ENCODE peak calls at places on chromosome 13, in seven cellular contexts. A is cardiac muscle cell; I is OCI-LY7; U is mesendoderm; C is brain microvascular endothelial cell; L is K562; X is naive thymus-derived CD4-positive, alpha-beta T cell. D is an unnamed sample.

GRCh38 chr13:46552302-46552680 is 679 bp upstream of the LRCH1 start:
- DNase-seq in A (no peak), I (no peak), U (no peak), C (no peak), L (no peak), X (no peak), D (no peak)

GRCh38 chr13:79673310-79673992 is 192.5 kb downstream of the NDFIP2 start:
- DNase-seq in A (peak; percentile 68), I (no peak), U (no peak), C (no peak), L (no peak), X (no peak), D (no peak)

GRCh38 chr13:23701646-23702045 is 131.4 kb downstream of the TNFRSF19 start:
- DNase-seq in A (no peak), I (no peak), U (no peak), C (peak; percentile 95), L (no peak), X (no peak), D (no peak)

GRCh38 chr13:103100795-103101194 is 34.6 kb upstream of the SLC10A2 start:
- DNase-seq in A (no peak), I (no peak), U (peak; percentile 24), C (no peak), L (no peak), X (no peak), D (no peak)

GRCh38 chr13:40318366-40318765 is 348.1 kb downstream of the FOXO1 start:
- DNase-seq in A (peak; percentile 55), I (peak; percentile 22), U (no peak), C (no peak), L (no peak), X (no peak), D (no peak)

GRCh38 chr13:38542601-38543000 is 144.3 kb upstream of the FREM2 start:
- DNase-seq in A (no peak), I (no peak), U (no peak), C (no peak), L (no peak), X (no peak), D (no peak)

GRCh38 chr13:95292622-95293021 is 8.6 kb downstream of the ABCC4 start:
- DNase-seq in A (no peak), I (no peak), U (no peak), C (no peak), L (no peak), X (no peak), D (no peak)

GRCh38 chr13:112175162-112176075 is 108.5 kb downstream of the SOX1 start:
- DNase-seq in A (no peak), I (peak; percentile 4), U (no peak), C (no peak), L (no peak), X (no peak), D (no peak)

GRCh38 chr13:100602472-100603142 is 14.0 kb upstream of the GGACT start:
- DNase-seq in A (no peak), I (no peak), U (no peak), C (no peak), L (no peak), X (no peak), D (no peak)

GRCh38 chr13:102484329-102484728 is 82.5 kb upstream of the FGF14 start:
- DNase-seq in A (peak; percentile 19), I (no peak), U (peak; percentile 53), C (peak; percentile 1), L (no peak), X (no peak), D (no peak)

GRCh38 chr13:23428183-23428528 is 5.3 kb downstream of the SACS start:
- DNase-seq in A (no peak), I (no peak), U (no peak), C (peak; percentile 76), L (no peak), X (no peak), D (no peak)

GRCh38 chr13:49132479-49133002 is 87.6 kb upstream of the MLNR start:
- DNase-seq in A (no peak), I (no peak), U (no peak), C (no peak), L (no peak), X (no peak), D (no peak)
- H3K27ac ChIP-seq in A (no peak overlapping the region), I (no peak overlapping the region), U (no peak overlapping the region), C (no peak overlapping the region), L (no peak overlapping the region), X (no peak overlapping the region), D (no peak overlapping the region)

GRCh38 chr13:35903075-35903474 is 228.1 kb downstream of the DCLK1 start:
- DNase-seq in A (no peak), I (no peak), U (no peak), C (no peak), L (no peak), X (no peak), D (no peak)
- H3K27ac ChIP-seq in A (no peak overlapping the region), I (no peak overlapping the region), U (no peak overlapping the region), C (no peak overlapping the region), L (no peak overlapping the region), X (no peak overlapping the region), D (no peak overlapping the region)

GRCh38 chr13:114131581-114132418 is 623 bp downstream of the RASA3 start:
- DNase-seq in A (peak; percentile 49), I (no peak), U (peak; percentile 35), C (no peak), L (peak; percentile 64), X (peak; percentile 62), D (no peak)
- H3K27ac ChIP-seq in A (peak overlapping the region; percentile 63), I (no peak overlapping the region), U (peak overlapping the region; percentile 9), C (peak overlapping the region; percentile 96), L (peak overlapping the region; percentile 80), X (peak overlapping the region; percentile 85), D (peak overlapping the region; percentile 88)

GRCh38 chr13:26485288-26485687 is 72.2 kb upstream of the WASF3 start:
- DNase-seq in A (no peak), I (no peak), U (no peak), C (no peak), L (no peak), X (no peak), D (no peak)

GRCh38 chr13:26486550-26486949 is 70.9 kb upstream of the WASF3 start:
- DNase-seq in A (no peak), I (no peak), U (no peak), C (no peak), L (no peak), X (no peak), D (no peak)

GRCh38 chr13:26484196-26484595 is 73.3 kb upstream of the WASF3 start:
- DNase-seq in A (no peak), I (no peak), U (no peak), C (no peak), L (no peak), X (no peak), D (no peak)

GRCh38 chr13:26487781-26488180 is 69.7 kb upstream of the WASF3 start:
- DNase-seq in A (no peak), I (no peak), U (no peak), C (no peak), L (no peak), X (no peak), D (no peak)

GRCh38 chr13:26485786-26486185 is 71.7 kb upstream of the WASF3 start:
- DNase-seq in A (no peak), I (no peak), U (peak; percentile 37), C (no peak), L (no peak), X (no peak), D (no peak)
- H3K27ac ChIP-seq in A (no peak overlapping the region), I (no peak overlapping the region), U (no peak overlapping the region), C (no peak overlapping the region), L (no peak overlapping the region), X (no peak overlapping the region), D (no peak overlapping the region)

GRCh38 chr13:108777421-108778420 is 148.3 kb downstream of the MYO16 start:
- DNase-seq in A (no peak), I (no peak), U (peak; percentile 99), C (peak; percentile 86), L (no peak), X (no peak), D (no peak)
- H3K27ac ChIP-seq in A (no peak overlapping the region), I (no peak overlapping the region), U (peak overlapping the region; percentile 78), C (peak overlapping the region; percentile 65), L (no peak overlapping the region), X (no peak overlapping the region), D (no peak overlapping the region)

GRCh38 chr13:28718186-28718537 is 608 bp downstream of the SLC46A3 start:
- DNase-seq in A (no peak), I (peak; percentile 20), U (no peak), C (no peak), L (no peak), X (no peak), D (no peak)

GRCh38 chr13:28718538-28719226 is at the start of gene SLC46A3:
- DNase-seq in A (peak; percentile 97), I (peak; percentile 91), U (peak; percentile 98), C (peak; percentile 100), L (peak; percentile 91), X (peak; percentile 96), D (peak; percentile 94)

GRCh38 chr13:28719656-28720055 is 886 bp upstream of the SLC46A3 start:
- DNase-seq in A (no peak), I (no peak), U (no peak), C (peak; percentile 89), L (no peak), X (peak; percentile 3), D (no peak)

GRCh38 chr13:28717170-28717569 is 1.6 kb downstream of the SLC46A3 start:
- DNase-seq in A (no peak), I (no peak), U (peak; percentile 52), C (no peak), L (no peak), X (no peak), D (no peak)

GRCh38 chr13:28719227-28719562 is 425 bp upstream of the SLC46A3 start:
- DNase-seq in A (no peak), I (no peak), U (no peak), C (no peak), L (no peak), X (no peak), D (no peak)
- H3K27ac ChIP-seq in A (no peak overlapping the region), I (no peak overlapping the region), U (no peak overlapping the region), C (peak overlapping the region; percentile 90), L (no peak overlapping the region), X (peak overlapping the region; percentile 78), D (peak overlapping the region; percentile 78)

GRCh38 chr13:90872491-90873025 is 474.9 kb upstream of the MIR17HG start:
- DNase-seq in A (no peak), I (no peak), U (peak; percentile 56), C (no peak), L (no peak), X (no peak), D (no peak)

GRCh38 chr13:90869580-90869979 is 477.9 kb upstream of the MIR17HG start:
- DNase-seq in A (no peak), I (no peak), U (no peak), C (no peak), L (no peak), X (no peak), D (no peak)

GRCh38 chr13:90868321-90868920 is 479.1 kb upstream of the MIR17HG start:
- DNase-seq in A (peak; percentile 32), I (peak; percentile 53), U (peak; percentile 6), C (peak; percentile 40), L (peak; percentile 63), X (no peak), D (no peak)

DNA sequence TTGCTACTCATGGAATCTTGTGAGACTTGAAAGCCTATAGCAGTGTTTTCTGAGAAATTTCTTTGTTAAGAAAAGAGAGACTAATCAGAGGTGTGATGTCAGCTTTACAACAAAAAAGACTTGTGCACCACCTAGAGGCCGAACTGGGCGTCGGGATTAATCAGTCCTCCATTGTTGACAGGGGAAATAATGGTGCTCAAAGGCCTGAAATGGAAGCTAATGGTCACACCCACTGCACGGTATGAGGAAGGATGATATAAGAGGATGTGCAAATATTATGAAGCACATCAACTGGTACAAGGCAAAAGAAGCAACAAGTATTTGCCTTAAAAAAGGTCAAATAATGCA is 480.2 kb upstream of the MIR17HG start:
- DNase-seq in A (peak; percentile 78), I (peak; percentile 82), U (peak; percentile 87), C (peak; percentile 64), L (peak; percentile 58), X (no peak), D (no peak)
- H3K27ac ChIP-seq in A (no peak overlapping the region), I (no peak overlapping the region), U (no peak overlapping the region), C (no peak overlapping the region), L (no peak overlapping the region), X (no peak overlapping the region), D (no peak overlapping the region)

D was measured in CD4-positive, CD25-positive, alpha-beta regulatory T cell.